ENCODE peak calls at places on chromosomes 12 and 14, in five cellular contexts. One of them, this sample, is unnamed.

GRCh38 chr14:91205449-91205848 is 39.1 kb downstream of the GPR68 start:
- DNase-seq in foreskin fibroblast: no peak
- DNase-seq in NCI-H1105: no peak
- DNase-seq in CD4-positive, alpha-beta T cell: no peak
- DNase-seq in nephron progenitor cell: no peak
- DNase-seq in this sample: no peak

GRCh38 chr14:74980398-74980745 is 22.3 kb upstream of the EIF2B2 start:
- DNase-seq in nephron progenitor cell: no peak
- DNase-seq in CD4-positive, alpha-beta T cell: no peak
- DNase-seq in foreskin fibroblast: no peak
- DNase-seq in NCI-H1105: no peak
- DNase-seq in this sample: no peak

GRCh38 chr12:113582521-113583218 is 111.0 kb upstream of the LHX5 start:
- DNase-seq in NCI-H1105: peak
- DNase-seq in nephron progenitor cell: peak
- DNase-seq in CD4-positive, alpha-beta T cell: no peak
- DNase-seq in foreskin fibroblast: no peak
- DNase-seq in this sample: no peak

GRCh38 chr14:96122496-96122895 is 82.1 kb upstream of the BDKRB2 start:
- DNase-seq in NCI-H1105: no peak
- DNase-seq in foreskin fibroblast: peak
- DNase-seq in CD4-positive, alpha-beta T cell: no peak
- DNase-seq in nephron progenitor cell: peak
- DNase-seq in this sample: no peak

GRCh38 chr14:96055065-96055752 is 16.0 kb downstream of the C14orf132 start:
- DNase-seq in nephron progenitor cell: peak
- DNase-seq in CD4-positive, alpha-beta T cell: no peak
- DNase-seq in foreskin fibroblast: peak
- DNase-seq in NCI-H1105: no peak
- DNase-seq in this sample: no peak

GRCh38 chr14:98174031-98174430 is 1098.0 kb downstream of the BCL11B start:
- DNase-seq in NCI-H1105: no peak
- DNase-seq in foreskin fibroblast: no peak
- DNase-seq in CD4-positive, alpha-beta T cell: no peak
- DNase-seq in nephron progenitor cell: no peak
- DNase-seq in this sample: no peak

GRCh38 chr12:91913651-91914050 is 232.0 kb downstream of the BTG1 start:
- DNase-seq in nephron progenitor cell: no peak
- DNase-seq in NCI-H1105: no peak
- DNase-seq in foreskin fibroblast: no peak
- DNase-seq in CD4-positive, alpha-beta T cell: no peak
- DNase-seq in this sample: no peak

GRCh38 chr12:108642269-108642870 is 8.7 kb upstream of the SELPLG start:
- DNase-seq in CD4-positive, alpha-beta T cell: no peak
- DNase-seq in nephron progenitor cell: no peak
- DNase-seq in foreskin fibroblast: no peak
- DNase-seq in NCI-H1105: no peak
- DNase-seq in this sample: no peak

GRCh38 chr14:64929003-64929337 is 13.6 kb downstream of the GPX2 start:
- DNase-seq in CD4-positive, alpha-beta T cell: no peak
- DNase-seq in foreskin fibroblast: no peak
- DNase-seq in NCI-H1105: no peak
- DNase-seq in nephron progenitor cell: no peak
- DNase-seq in this sample: no peak

GRCh38 chr14:69814397-69814796 is 17.4 kb upstream of the SLC10A1 start:
- DNase-seq in nephron progenitor cell: no peak
- DNase-seq in foreskin fibroblast: no peak
- DNase-seq in CD4-positive, alpha-beta T cell: no peak
- DNase-seq in NCI-H1105: no peak
- DNase-seq in this sample: no peak

GRCh38 chr14:99562848-99563748 is 40.9 kb downstream of the CCDC85C start:
- DNase-seq in NCI-H1105: no peak
- DNase-seq in nephron progenitor cell: peak
- DNase-seq in CD4-positive, alpha-beta T cell: no peak
- DNase-seq in foreskin fibroblast: peak
- DNase-seq in this sample: no peak

GRCh38 chr14:52349731-52350130 is 35.6 kb downstream of the PTGER2 start:
- DNase-seq in NCI-H1105: no peak
- DNase-seq in CD4-positive, alpha-beta T cell: no peak
- DNase-seq in nephron progenitor cell: no peak
- DNase-seq in foreskin fibroblast: no peak
- DNase-seq in this sample: no peak

GRCh38 chr14:39015964-39016577 is 87.0 kb downstream of the SEC23A start:
- DNase-seq in NCI-H1105: no peak
- DNase-seq in foreskin fibroblast: no peak
- DNase-seq in nephron progenitor cell: no peak
- DNase-seq in CD4-positive, alpha-beta T cell: no peak
- DNase-seq in this sample: no peak

GRCh38 chr12:65296503-65297265 is 18.2 kb downstream of the MSRB3 start:
- DNase-seq in foreskin fibroblast: no peak
- DNase-seq in CD4-positive, alpha-beta T cell: no peak
- DNase-seq in nephron progenitor cell: no peak
- DNase-seq in NCI-H1105: no peak
- DNase-seq in this sample: no peak

GRCh38 chr12:75878382-75878720 is 153.2 kb downstream of the PHLDA1 start:
- DNase-seq in nephron progenitor cell: no peak
- DNase-seq in foreskin fibroblast: no peak
- DNase-seq in NCI-H1105: no peak
- DNase-seq in CD4-positive, alpha-beta T cell: no peak
- DNase-seq in this sample: no peak

GRCh38 chr14:54908230-54908629 is 5.6 kb upstream of the GCH1 start:
- DNase-seq in NCI-H1105: no peak
- DNase-seq in CD4-positive, alpha-beta T cell: no peak
- DNase-seq in foreskin fibroblast: no peak
- DNase-seq in nephron progenitor cell: no peak
- DNase-seq in this sample: no peak

GRCh38 chr12:104670439-104671406 is 214.0 kb downstream of the CHST11 start:
- DNase-seq in nephron progenitor cell: no peak
- DNase-seq in NCI-H1105: no peak
- DNase-seq in CD4-positive, alpha-beta T cell: no peak
- DNase-seq in foreskin fibroblast: no peak
- DNase-seq in this sample: no peak

This sample was measured in NCI-H1436.